ENCODE peak calls at places on chromosomes 11 and 22, in eight cellular contexts. D is HCT116, E is prostate gland, T is SK-N-SH, Z is stomach, K is A549, A is tibial artery, P is sigmoid colon. J is an unnamed sample. For H3K4me1, the result is how much of the 10 kb centered on the place peaks cover.

GRCh38 chr11:35179466-35180135 is 40.6 kb downstream of the CD44 start:
- DNase-seq in D (no peak), E (no peak), T (no peak), Z (no peak), K (no peak), A (no peak), P (no peak), J (no peak)

GRCh38 chr22:38271927-38272372 is 860 bp downstream of the TMEM184B start:
- DNase-seq in D (no peak), E (peak), T (no peak), Z (peak), K (no peak), A (no peak), P (no peak), J (peak)

GRCh38 chr11:14185461-14185860 is 173.5 kb downstream of the RRAS2 start:
- DNase-seq in D (no peak), E (no peak), T (no peak), Z (no peak), K (no peak), A (no peak), P (no peak), J (no peak)

GRCh38 chr11:28834877-28835276 is 726.7 kb downstream of the METTL15 start:
- DNase-seq in D (no peak), E (no peak), T (no peak), Z (no peak), K (no peak), A (no peak), P (no peak), J (no peak)

GRCh38 chr22:41976070-41976901 is 7.0 kb downstream of the SEPTIN3 start:
- DNase-seq in D (no peak), E (peak), T (peak), Z (peak), K (no peak), A (no peak), P (no peak), J (peak)

GRCh38 chr11:6599449-6599848 is 4.0 kb downstream of the RRP8 start:
- DNase-seq in D (no peak), E (peak), T (no peak), Z (no peak), K (no peak), A (no peak), P (no peak), J (no peak)

GRCh38 chr22:47786650-47787290 is 1024.3 kb downstream of the TBC1D22A start:
- DNase-seq in D (no peak), E (no peak), T (no peak), Z (no peak), K (no peak), A (no peak), P (no peak), J (no peak)

GRCh38 chr11:79304599-79305212 is 136.1 kb downstream of the TENM4 start:
- DNase-seq in D (no peak), E (no peak), T (no peak), Z (no peak), K (no peak), A (no peak), P (no peak), J (no peak)

GRCh38 chr11:44681698-44682097 is 45.1 kb upstream of the TSPAN18 start:
- DNase-seq in D (no peak), E (no peak), T (no peak), Z (no peak), K (no peak), A (no peak), P (no peak), J (no peak)

GRCh38 chr22:28798810-28799124 is 1.6 kb downstream of the XBP1 start:
- DNase-seq in D (no peak), E (no peak), T (no peak), Z (no peak), K (no peak), A (no peak), P (no peak), J (no peak)

GRCh38 chr11:762421-763072 is 14.7 kb downstream of the GATD1 start:
- DNase-seq in D (peak), E (no peak), T (peak), Z (peak), K (peak), A (no peak), P (no peak), J (no peak)

GRCh38 chr11:66192181-66192888 is 76.1 kb upstream of the RAB1B start:
- DNase-seq in D (no peak), E (no peak), T (no peak), Z (no peak), K (no peak), A (no peak), P (no peak), J (no peak)

GRCh38 chr11:68457898-68458249 is 2.7 kb upstream of the PPP6R3 start:
- DNase-seq in D (no peak), E (no peak), T (no peak), Z (no peak), K (no peak), A (no peak), P (no peak), J (peak)

GRCh38 chr11:76649964-76650363 is 20.6 kb downstream of the LRRC32 start:
- DNase-seq in D (no peak), E (no peak), T (no peak), Z (no peak), K (no peak), A (no peak), P (peak), J (no peak)

GRCh38 chr11:4370166-4370565 is 2.0 kb upstream of the OR52B4 start:
- DNase-seq in D (no peak), E (no peak), T (no peak), Z (no peak), K (no peak), A (no peak), P (no peak), J (no peak)

GRCh38 chr11:114216804-114217195 is 79.4 kb upstream of the NNMT start:
- DNase-seq in D (no peak), E (no peak), T (no peak), Z (no peak), K (no peak), A (no peak), P (no peak), J (no peak)

DNA sequence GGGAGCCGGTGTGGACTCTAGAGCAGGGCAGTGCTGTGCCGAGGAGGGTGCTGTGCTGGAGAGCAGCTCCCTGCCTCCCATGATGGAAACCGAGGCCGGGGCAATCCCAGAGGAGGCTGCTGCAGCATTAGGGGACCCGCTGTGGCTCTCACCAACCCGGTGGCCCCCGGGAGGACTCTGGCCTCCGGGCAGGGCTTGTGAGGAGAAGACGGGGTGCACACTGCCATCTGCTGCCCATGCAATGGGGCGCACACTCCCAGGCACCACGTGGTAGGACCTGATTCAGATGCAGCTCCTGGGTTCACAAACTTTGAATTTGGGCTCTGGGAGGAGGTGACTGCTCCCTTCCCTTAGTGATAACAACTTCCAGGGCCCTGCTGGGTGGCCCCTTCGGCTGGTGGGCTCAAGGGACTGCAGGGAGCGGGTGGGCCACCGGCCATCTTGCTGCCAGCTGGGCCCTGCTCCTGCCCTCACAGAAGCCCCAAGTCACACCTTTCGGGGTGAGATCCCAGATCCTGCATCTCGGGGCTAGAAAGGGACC is 93.8 kb upstream of the FGF3 start:
- DNase-seq in D (no peak), E (no peak), T (peak), Z (no peak), K (no peak), A (peak), P (peak), J (peak)
- TF ChIP-seq CTCF in D (no peak), E (no peak), T (peak), Z (peak), K (peak), A (no peak), P (no peak), J (peak)

GRCh38 chr11:63909621-63910506 is 7.1 kb downstream of the RCOR2 start:
- DNase-seq in D (no peak), E (no peak), T (peak), Z (no peak), K (no peak), A (no peak), P (no peak), J (no peak)

GRCh38 chr11:63911440-63911839 is 5.5 kb downstream of the RCOR2 start:
- DNase-seq in D (no peak), E (no peak), T (no peak), Z (no peak), K (no peak), A (no peak), P (no peak), J (no peak)

GRCh38 chr11:63911876-63912275 is 5.1 kb downstream of the RCOR2 start:
- DNase-seq in D (no peak), E (no peak), T (no peak), Z (no peak), K (no peak), A (no peak), P (no peak), J (no peak)

GRCh38 chr11:63908631-63909491 is 8.1 kb downstream of the RCOR2 start:
- DNase-seq in D (no peak), E (no peak), T (no peak), Z (no peak), K (no peak), A (no peak), P (no peak), J (no peak)

GRCh38 chr11:63910605-63911195 is 6.3 kb downstream of the RCOR2 start:
- DNase-seq in D (no peak), E (no peak), T (peak), Z (no peak), K (no peak), A (no peak), P (no peak), J (no peak)
- H3K4me1 ChIP-seq in D (under half), E (under half), T (under half), Z (under half), K (under half), A (under half), P (under half), J (under half)

DNA sequence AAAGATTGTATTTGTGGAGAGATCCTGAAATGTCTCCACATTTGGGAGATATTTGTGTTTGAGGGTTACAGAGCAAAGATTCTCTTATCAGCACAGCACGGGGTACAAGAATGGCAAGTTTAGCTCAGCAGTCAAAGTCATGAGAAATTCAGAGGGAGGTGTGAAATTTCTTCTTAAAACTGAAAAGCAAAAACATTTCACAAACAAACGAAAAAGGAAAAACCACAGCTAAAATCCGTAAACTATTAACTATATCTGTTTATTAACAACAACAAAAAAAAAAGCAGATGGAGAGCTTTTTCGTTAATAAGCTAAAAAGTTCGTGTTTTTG is 41.0 kb upstream of the ETS1 start:
- DNase-seq in D (no peak), E (no peak), T (no peak), Z (no peak), K (no peak), A (no peak), P (no peak), J (no peak)
- H3K27ac ChIP-seq in D (no peak), E (no peak), T (no peak), Z (no peak), K (no peak), A (no peak), P (no peak), J (peak)

DNA sequence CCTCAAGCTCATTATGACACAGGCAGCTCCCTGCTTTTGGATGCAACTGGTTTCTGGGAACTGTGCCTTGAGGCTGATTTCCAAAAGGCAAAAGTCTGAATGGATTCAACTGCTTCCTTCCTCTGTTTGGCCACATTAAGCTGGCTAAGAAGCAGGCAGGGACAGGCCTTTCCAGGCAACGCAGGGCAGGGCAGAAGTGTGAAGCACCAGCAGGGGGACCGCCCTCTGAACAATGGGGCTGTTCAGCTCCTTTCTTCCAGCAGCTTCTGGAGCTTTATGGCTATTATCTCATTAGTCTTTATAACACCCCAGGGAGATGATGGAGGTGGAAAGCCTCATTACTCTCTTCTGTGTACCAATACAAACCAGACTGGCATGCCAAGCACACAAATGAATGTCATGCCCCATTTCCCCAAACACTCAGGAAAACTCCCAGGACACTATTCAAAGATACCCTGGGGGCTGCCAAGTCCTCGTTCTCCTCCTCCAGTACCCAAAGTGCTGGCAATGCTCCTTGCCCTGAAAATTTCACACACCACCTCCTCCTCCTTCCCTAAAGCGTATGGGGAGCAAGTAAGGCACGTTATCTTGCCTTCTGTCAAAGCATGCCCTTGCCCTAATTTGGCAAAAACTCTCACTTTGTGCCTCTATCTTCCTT is 21.3 kb downstream of the MORC2 start:
- DNase-seq in D (no peak), E (peak), T (no peak), Z (no peak), K (no peak), A (peak), P (no peak), J (no peak)
- TF ChIP-seq CTCF in D (no peak), E (no peak), T (no peak), Z (no peak), K (no peak), A (peak), P (no peak), J (no peak)

GRCh38 chr11:12130180-12130980 is 20.0 kb downstream of the MICAL2 start:
- DNase-seq in D (no peak), E (no peak), T (no peak), Z (no peak), K (no peak), A (no peak), P (no peak), J (peak)

GRCh38 chr11:12129227-12129626 is 18.8 kb downstream of the MICAL2 start:
- DNase-seq in D (no peak), E (no peak), T (no peak), Z (no peak), K (no peak), A (no peak), P (no peak), J (no peak)

GRCh38 chr11:12126352-12127019 is 16.1 kb downstream of the MICAL2 start:
- DNase-seq in D (no peak), E (no peak), T (no peak), Z (no peak), K (no peak), A (no peak), P (no peak), J (peak)

GRCh38 chr11:12127206-12127898 is 17.0 kb downstream of the MICAL2 start:
- DNase-seq in D (no peak), E (no peak), T (no peak), Z (no peak), K (no peak), A (no peak), P (no peak), J (no peak)

GRCh38 chr11:12128191-12128841 is 17.9 kb downstream of the MICAL2 start:
- DNase-seq in D (no peak), E (no peak), T (no peak), Z (no peak), K (no peak), A (no peak), P (no peak), J (no peak)
- H3K4me1 ChIP-seq in D (under half), E (under half), T (under half), Z (under half), K (under half), A (half or more), P (half or more), J (half or more)

GRCh38 chr11:71330996-71331395 is 78.6 kb upstream of the SHANK2 start:
- DNase-seq in D (no peak), E (no peak), T (no peak), Z (peak), K (no peak), A (no peak), P (peak), J (peak)
- H3K27ac ChIP-seq in D (no peak), E (no peak), T (no peak), Z (no peak), K (no peak), A (no peak), P (no peak), J (no peak)

GRCh38 chr11:45815747-45816146 is 10.8 kb downstream of the SLC35C1 start:
- DNase-seq in D (no peak), E (no peak), T (peak), Z (no peak), K (peak), A (no peak), P (peak), J (no peak)
- TF ChIP-seq CTCF in D (no peak), E (no peak), T (no peak), Z (no peak), K (no peak), A (no peak), P (no peak), J (no peak)

GRCh38 chr11:10454902-10455631 is at the start of gene AMPD3:
- DNase-seq in D (peak), E (peak), T (peak), Z (no peak), K (peak), A (no peak), P (peak), J (no peak)
- H3K4me1 ChIP-seq in D (half or more), E (under half), T (under half), Z (under half), K (under half), A (under half), P (under half), J (under half)

J was measured in upper lobe of right lung.